ENCODE peak calls at places on chromosomes 1 and 21, in nine cellular contexts. Q, I, K, V, T, X, H, D and S are unnamed samples.

GRCh38 chr1:228093050-228093906 is 9.8 kb downstream of the C1orf35 start:
- DNase-seq in Q (no peak), I (no peak), K (no peak), V (no peak), T (no peak), X (no peak), H (no peak), D (no peak), S (no peak)

GRCh38 chr1:27979859-27980201 is 20.1 kb downstream of the XKR8 start:
- DNase-seq in Q (no peak), I (no peak), K (no peak), V (no peak), T (no peak), X (no peak), H (no peak), D (no peak), S (no peak)

GRCh38 chr1:24096009-24096736 is 15.8 kb downstream of the MYOM3 start:
- DNase-seq in Q (no peak), I (no peak), K (no peak), V (no peak), T (no peak), X (no peak), H (no peak), D (no peak), S (no peak)

GRCh38 chr1:38006008-38006828 is 904 bp upstream of the FHL3 start:
- DNase-seq in Q (no peak), I (no peak), K (no peak), V (no peak), T (no peak), X (no peak), H (no peak), D (no peak), S (no peak)

GRCh38 chr1:149879556-149879955 is 19.8 kb upstream of the BOLA1 start:
- DNase-seq in Q (no peak), I (peak; percentile 23), K (no peak), V (no peak), T (no peak), X (no peak), H (no peak), D (no peak), S (no peak)

GRCh38 chr1:203374023-203374422 is 23.1 kb upstream of the FMOD start:
- DNase-seq in Q (no peak), I (no peak), K (no peak), V (no peak), T (no peak), X (no peak), H (no peak), D (no peak), S (no peak)

GRCh38 chr21:34857122-34857713 is 188.4 kb downstream of the CLIC6 start:
- DNase-seq in Q (no peak), I (no peak), K (no peak), V (no peak), T (no peak), X (no peak), H (no peak), D (no peak), S (no peak)

GRCh38 chr1:155893389-155894142 is 17.6 kb downstream of the RIT1 start:
- DNase-seq in Q (peak; percentile 71), I (peak; percentile 58), K (no peak), V (peak; percentile 93), T (no peak), X (peak; percentile 51), H (peak; percentile 70), D (no peak), S (peak; percentile 36)

GRCh38 chr1:209585672-209586071 is 2.2 kb downstream of the CAMK1G start:
- DNase-seq in Q (no peak), I (peak; percentile 10), K (peak; percentile 89), V (peak; percentile 47), T (no peak), X (no peak), H (no peak), D (peak; percentile 68), S (peak; percentile 32)

GRCh38 chr1:116693759-116694482 is 26.4 kb upstream of the IGSF3 start:
- DNase-seq in Q (no peak), I (no peak), K (no peak), V (peak; percentile 57), T (no peak), X (no peak), H (no peak), D (no peak), S (no peak)

GRCh38 chr1:15953791-15954201 is 22.1 kb downstream of the ZBTB17 start:
- DNase-seq in Q (no peak), I (no peak), K (no peak), V (no peak), T (no peak), X (no peak), H (no peak), D (no peak), S (no peak)

GRCh38 chr1:41539999-41540398 is 55.5 kb upstream of the EDN2 start:
- DNase-seq in Q (no peak), I (no peak), K (no peak), V (no peak), T (no peak), X (no peak), H (no peak), D (no peak), S (no peak)